ENCODE peak calls at places on chromosome 21, in nine cellular contexts. Y is nephron progenitor cell; M is KG1; E is uterus; S is stimulated activated CD4-positive, alpha-beta T cell treated with anti-CD3 and anti-CD28 coated beads, TNF-alpha, amount 100 ng/mL, for 1 hour; P is tibial nerve; G is progenitor cell of endocrine pancreas; X is SW 1271; V is T follicular helper cell. N is an unnamed sample.

GRCh38 chr21:43687566-43688395 is 28.4 kb downstream of the RRP1B start:
- DNase-seq in S (no peak), X (no peak), P (no peak), Y (no peak), V (no peak), G (no peak), E (no peak), M (no peak), N (peak)

GRCh38 chr21:36727886-36728285 is 29.0 kb downstream of the SIM2 start:
- DNase-seq in X (no peak), V (no peak), Y (no peak), G (no peak), M (no peak), S (no peak), P (no peak), E (no peak), N (no peak)

GRCh38 chr21:41349607-41350390 is 12.0 kb upstream of the MX2 start:
- DNase-seq in V (no peak), X (no peak), E (no peak), S (no peak), G (no peak), P (no peak), M (no peak), Y (no peak), N (no peak)

GRCh38 chr21:17789085-17789484 is 30.1 kb downstream of the C21orf91 start:
- DNase-seq in E (no peak), X (no peak), S (no peak), P (no peak), Y (no peak), V (no peak), M (no peak), G (no peak), N (no peak)

GRCh38 chr21:34534522-34534921 is 22.5 kb upstream of the KCNE1 start:
- DNase-seq in G (no peak), V (no peak), M (no peak), P (no peak), E (no peak), Y (no peak), X (no peak), S (no peak), N (no peak)

GRCh38 chr21:34884346-34884929 is 164.7 kb downstream of the RUNX1 start:
- DNase-seq in G (no peak), S (no peak), M (no peak), Y (no peak), P (no peak), X (peak), E (no peak), V (no peak), N (no peak)

GRCh38 chr21:28521932-28522826 is 470.5 kb downstream of the LTN1 start:
- DNase-seq in G (no peak), X (peak), E (peak), P (no peak), S (no peak), Y (no peak), V (no peak), M (no peak), N (no peak)

GRCh38 chr21:26079376-26079775 is 91.2 kb downstream of the APP start:
- DNase-seq in X (no peak), Y (no peak), E (no peak), G (no peak), P (no peak), V (no peak), S (no peak), M (no peak), N (no peak)

GRCh38 chr21:18499761-18500376 is 96.3 kb upstream of the TMPRSS15 start:
- DNase-seq in X (peak), E (no peak), V (no peak), Y (peak), G (peak), M (peak), P (peak), S (no peak), N (peak)

GRCh38 chr21:43600642-43601397 is 58.5 kb downstream of the HSF2BP start:
- DNase-seq in V (no peak), X (peak), G (no peak), P (no peak), S (no peak), E (no peak), M (no peak), Y (no peak), N (no peak)

GRCh38 chr21:28280611-28281010 is 712.1 kb downstream of the LTN1 start:
- DNase-seq in S (no peak), M (no peak), P (no peak), G (no peak), Y (no peak), V (no peak), E (no peak), X (no peak), N (no peak)

GRCh38 chr21:31656199-31657095 is 3.0 kb upstream of the SOD1 start:
- DNase-seq in P (no peak), V (no peak), G (no peak), M (no peak), X (no peak), S (no peak), E (no peak), Y (no peak), N (no peak)

GRCh38 chr21:44013380-44014088 is 1.4 kb downstream of the TRAPPC10 start:
- DNase-seq in M (peak), Y (no peak), G (no peak), S (peak), X (peak), P (no peak), E (no peak), V (peak), N (no peak)

GRCh38 chr21:42061866-42062542 is 9.1 kb upstream of the UMODL1 start:
- DNase-seq in Y (no peak), V (peak), E (no peak), M (no peak), G (no peak), X (no peak), S (no peak), P (no peak), N (peak)

GRCh38 chr21:28272272-28272992 is 720.2 kb downstream of the LTN1 start:
- DNase-seq in V (no peak), Y (no peak), E (no peak), M (no peak), X (no peak), P (no peak), S (no peak), G (no peak), N (no peak)

GRCh38 chr21:35611752-35612151 is 448.6 kb downstream of the SETD4 start:
- DNase-seq in E (no peak), M (no peak), S (no peak), P (no peak), V (no peak), G (no peak), Y (no peak), X (no peak), N (no peak)

GRCh38 chr21:30116474-30116873 is 50.1 kb downstream of the CLDN17 start:
- DNase-seq in P (no peak), V (no peak), X (no peak), S (no peak), M (no peak), G (no peak), Y (no peak), E (no peak), N (no peak)